ENCODE peak calls at places on chromosomes 7 and 10, in five cellular contexts. D, E, V, X and Q are unnamed samples.

GRCh38 chr10:16639457-16639856 is 117.8 kb upstream of the C1QL3 start:
- ATAC-seq in D (no peak), E (no peak), V (no peak), X (no peak), Q (no peak)

GRCh38 chr7:80869821-80870751 is 48.8 kb downstream of the SEMA3C start:
- ATAC-seq in D (peak; percentile 90), E (no peak), V (no peak), X (no peak), Q (no peak)

GRCh38 chr7:23654508-23654907 is 25.5 kb upstream of the FAM221A start:
- ATAC-seq in D (peak; percentile 67), E (no peak), V (no peak), X (peak; percentile 62), Q (no peak)

GRCh38 chr10:91536101-91536500 is 96.8 kb downstream of the PPP1R3C start:
- ATAC-seq in D (no peak), E (no peak), V (no peak), X (no peak), Q (peak; percentile 81)

GRCh38 chr7:102412548-102412947 is 16.4 kb downstream of the PRKRIP1 start:
- ATAC-seq in D (peak; percentile 87), E (peak; percentile 32), V (peak; percentile 86), X (peak; percentile 66), Q (peak; percentile 66)

GRCh38 chr10:116864436-116864835 is 15.1 kb downstream of the ENO4 start:
- ATAC-seq in D (no peak), E (no peak), V (no peak), X (no peak), Q (no peak)

GRCh38 chr7:148480479-148481146 is 110.0 kb upstream of the C7orf33 start:
- ATAC-seq in D (no peak), E (no peak), V (no peak), X (peak; percentile 74), Q (no peak)

GRCh38 chr10:34252111-34252510 is 563.0 kb downstream of the PARD3 start:
- ATAC-seq in D (peak; percentile 37), E (no peak), V (no peak), X (no peak), Q (no peak)

GRCh38 chr10:124722812-124723783 is 21.1 kb downstream of the FAM53B start:
- ATAC-seq in D (no peak), E (peak; percentile 13), V (peak; percentile 17), X (no peak), Q (peak; percentile 53)

GRCh38 chr10:57113545-57113944 is 752.5 kb upstream of the ZWINT start:
- ATAC-seq in D (no peak), E (no peak), V (no peak), X (no peak), Q (no peak)

GRCh38 chr7:134731616-134732015 is 47.8 kb upstream of the CALD1 start:
- ATAC-seq in D (no peak), E (no peak), V (no peak), X (no peak), Q (no peak)

GRCh38 chr10:61958793-61959192 is 57.3 kb downstream of the ARID5B start:
- ATAC-seq in D (no peak), E (no peak), V (no peak), X (no peak), Q (no peak)

GRCh38 chr10:1100691-1101368 is 44.6 kb downstream of the WDR37 start:
- ATAC-seq in D (peak; percentile 80), E (no peak), V (no peak), X (peak; percentile 50), Q (no peak)

GRCh38 chr10:49309691-49310371 is 10.9 kb downstream of the C10orf71 start:
- ATAC-seq in D (no peak), E (peak; percentile 65), V (no peak), X (no peak), Q (no peak)

GRCh38 chr10:97350138-97350537 is 15.6 kb upstream of the FRAT2 start:
- ATAC-seq in D (no peak), E (no peak), V (no peak), X (no peak), Q (no peak)

GRCh38 chr7:10038351-10038750 is 935.3 kb upstream of the PHF14 start:
- ATAC-seq in D (no peak), E (no peak), V (no peak), X (no peak), Q (no peak)

GRCh38 chr10:43683451-43684197 is 34.9 kb upstream of the ZNF32 start:
- ATAC-seq in D (peak; percentile 81), E (peak; percentile 68), V (no peak), X (peak; percentile 89), Q (peak; percentile 26)

GRCh38 chr7:105185290-105186010 is 171.4 kb downstream of the KMT2E start:
- ATAC-seq in D (no peak), E (no peak), V (no peak), X (no peak), Q (no peak)

GRCh38 chr7:157682064-157682945 is 345.5 kb downstream of the DNAJB6 start:
- ATAC-seq in D (no peak), E (no peak), V (no peak), X (no peak), Q (no peak)

GRCh38 chr7:11699666-11700065 is 132.3 kb downstream of the THSD7A start:
- ATAC-seq in D (no peak), E (no peak), V (no peak), X (no peak), Q (no peak)

GRCh38 chr7:15057272-15057671 is 154.7 kb upstream of the DGKB start:
- ATAC-seq in D (no peak), E (no peak), V (no peak), X (no peak), Q (no peak)

GRCh38 chr7:7802531-7802930 is 84.1 kb upstream of the RPA3 start:
- ATAC-seq in D (no peak), E (no peak), V (no peak), X (no peak), Q (no peak)

GRCh38 chr7:75995052-75995471 is 667 bp upstream of the TMEM120A start:
- ATAC-seq in D (peak; percentile 0), E (no peak), V (no peak), X (no peak), Q (peak; percentile 1)

GRCh38 chr7:101968720-101969466 is 151.5 kb downstream of the CUX1 start:
- ATAC-seq in D (no peak), E (no peak), V (no peak), X (peak; percentile 54), Q (no peak)

GRCh38 chr10:62186999-62187695 is 81.5 kb downstream of the RTKN2 start:
- ATAC-seq in D (no peak), E (no peak), V (no peak), X (no peak), Q (no peak)

DNA sequence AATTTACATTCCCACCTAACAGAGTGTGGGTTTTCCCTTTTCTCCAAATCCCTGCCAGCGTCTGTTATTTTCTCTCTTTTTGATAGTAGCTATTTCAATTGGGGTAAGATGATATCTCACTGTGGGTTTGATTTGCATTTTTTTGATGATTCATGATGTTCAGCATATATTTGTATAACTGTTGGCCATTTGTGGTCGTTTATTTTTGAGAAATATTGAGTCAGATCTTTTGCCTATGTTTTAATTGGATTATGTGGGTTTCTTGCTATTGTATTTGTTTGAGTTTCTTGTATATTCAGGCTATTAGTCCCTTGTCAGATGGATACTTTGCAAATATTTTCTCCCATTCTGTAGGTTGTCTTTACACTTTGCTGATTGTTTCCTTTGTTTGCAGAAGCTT is 193.8 kb downstream of the ABCA13 start:
- ATAC-seq in D (no peak), E (no peak), V (no peak), X (no peak), Q (no peak)
- H3K4me3 ChIP-seq in D (no peak overlapping the region), E (no peak overlapping the region), V (no peak overlapping the region), X (no peak overlapping the region), Q (no peak overlapping the region)

GRCh38 chr7:28155964-28156363 is 24.6 kb downstream of the JAZF1 start:
- ATAC-seq in D (no peak), E (no peak), V (no peak), X (no peak), Q (peak; percentile 58)

GRCh38 chr7:28157311-28157710 is 23.3 kb downstream of the JAZF1 start:
- ATAC-seq in D (no peak), E (no peak), V (no peak), X (no peak), Q (no peak)

GRCh38 chr7:28152594-28152993 is 28.0 kb downstream of the JAZF1 start:
- ATAC-seq in D (no peak), E (no peak), V (no peak), X (no peak), Q (no peak)

GRCh38 chr7:28156401-28156800 is 24.2 kb downstream of the JAZF1 start:
- ATAC-seq in D (no peak), E (no peak), V (no peak), X (no peak), Q (no peak)

GRCh38 chr7:28155019-28155660 is 25.5 kb downstream of the JAZF1 start:
- ATAC-seq in D (no peak), E (no peak), V (no peak), X (no peak), Q (peak; percentile 23)
- H3K4me1 ChIP-seq in D (peaks cover 16% of the 10 kb centered on the region), E (peaks cover 4% of the 10 kb centered on the region), V (peaks cover 66% of the 10 kb centered on the region), X (no peaks in the 10 kb centered on the region), Q (peaks cover 4% of the 10 kb centered on the region)

GRCh38 chr10:14431868-14432267 is 101.1 kb upstream of the FRMD4A start:
- ATAC-seq in D (no peak), E (no peak), V (no peak), X (no peak), Q (no peak)

GRCh38 chr10:14433147-14433546 is 102.4 kb upstream of the FRMD4A start:
- ATAC-seq in D (no peak), E (no peak), V (no peak), X (no peak), Q (no peak)

GRCh38 chr10:14423111-14423744 is 92.5 kb upstream of the FRMD4A start:
- ATAC-seq in D (no peak), E (no peak), V (no peak), X (no peak), Q (no peak)

GRCh38 chr10:14425031-14425430 is 94.3 kb upstream of the FRMD4A start:
- ATAC-seq in D (no peak), E (no peak), V (no peak), X (no peak), Q (no peak)

GRCh38 chr10:14429043-14429713 is 98.5 kb upstream of the FRMD4A start:
- ATAC-seq in D (no peak), E (no peak), V (no peak), X (no peak), Q (no peak)
- H3K4me3 ChIP-seq in D (no peak overlapping the region), E (no peak overlapping the region), V (no peak overlapping the region), X (no peak overlapping the region), Q (no peak overlapping the region)

DNA sequence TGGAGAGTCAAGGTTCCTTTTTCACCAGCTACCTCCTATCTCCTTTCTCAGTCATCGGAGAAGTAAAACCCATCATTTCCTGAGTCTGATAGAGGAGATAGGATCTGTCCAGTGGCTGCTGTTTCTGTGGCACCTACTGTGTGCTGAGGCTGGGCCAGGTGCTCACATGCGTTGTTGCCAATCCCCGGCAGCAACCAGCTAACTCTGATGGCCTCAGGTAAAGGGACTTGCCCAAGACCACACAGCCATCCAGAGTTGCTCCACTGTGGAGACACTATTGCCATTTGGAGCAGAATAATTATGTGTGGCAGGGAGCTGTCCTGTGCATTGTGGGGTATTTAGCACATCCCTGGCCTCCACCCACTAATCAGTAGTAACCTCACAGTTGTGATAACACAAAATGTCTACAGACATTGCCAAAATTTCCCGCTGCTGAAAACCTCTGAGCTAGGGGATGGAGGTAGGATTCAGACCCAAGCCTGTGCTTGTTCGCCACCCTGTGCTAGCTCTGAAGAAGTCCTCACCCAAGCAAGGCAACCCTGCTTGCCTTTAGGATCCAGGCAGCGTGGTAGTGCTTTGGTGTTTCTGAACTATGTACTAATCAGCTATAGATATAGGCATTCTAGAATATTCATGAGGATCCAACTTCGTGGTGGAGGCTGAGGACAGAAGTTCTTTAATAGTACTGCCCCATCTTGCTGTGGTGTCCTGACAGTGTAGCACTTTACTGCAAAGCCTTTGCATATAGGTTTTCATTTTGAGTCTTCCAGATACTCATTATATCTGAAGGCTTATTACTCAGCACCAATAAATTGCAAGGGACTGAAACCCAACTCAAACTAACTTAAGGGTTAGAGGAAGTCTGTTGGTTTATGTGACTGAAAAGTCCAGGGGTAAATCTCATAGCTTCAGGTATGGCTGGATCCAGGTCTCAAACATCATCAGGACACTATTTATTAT is 164.6 kb downstream of the GRK5 start:
- ATAC-seq in D (no peak), E (no peak), V (no peak), X (no peak), Q (no peak)
- H3K4me1 ChIP-seq in D (no peaks in the 10 kb centered on the region), E (no peaks in the 10 kb centered on the region), V (peaks cover 80% of the 10 kb centered on the region), X (peaks cover 10% of the 10 kb centered on the region), Q (peaks cover 79% of the 10 kb centered on the region)